ENCODE peak calls at places on chromosome 20, in five cellular contexts. One of them, this sample, is unnamed.

GRCh38 chr20:4014031-4014474 is 1.3 kb downstream of the RNF24 start:
- DNase-seq in endothelial cell: no peak
- DNase-seq in astrocyte of the cerebellum: peak; percentile 75
- DNase-seq in prostate gland: peak; percentile 93
- DNase-seq in dorsolateral prefrontal cortex: peak; percentile 48
- DNase-seq in this sample: peak; percentile 58

GRCh38 chr20:11791316-11792228 is 126.1 kb upstream of the BTBD3 start:
- DNase-seq in endothelial cell: no peak
- DNase-seq in astrocyte of the cerebellum: no peak
- DNase-seq in prostate gland: no peak
- DNase-seq in dorsolateral prefrontal cortex: no peak
- DNase-seq in this sample: no peak

GRCh38 chr20:33687370-33687915 is 1.3 kb upstream of the E2F1 start:
- DNase-seq in endothelial cell: no peak
- DNase-seq in astrocyte of the cerebellum: no peak
- DNase-seq in prostate gland: no peak
- DNase-seq in dorsolateral prefrontal cortex: no peak
- DNase-seq in this sample: no peak

GRCh38 chr20:38192323-38192885 is 27.3 kb upstream of the TGM2 start:
- DNase-seq in endothelial cell: no peak
- DNase-seq in astrocyte of the cerebellum: no peak
- DNase-seq in prostate gland: no peak
- DNase-seq in dorsolateral prefrontal cortex: no peak
- DNase-seq in this sample: no peak

GRCh38 chr20:44011251-44011940 is 96.7 kb downstream of the TOX2 start:
- DNase-seq in endothelial cell: no peak
- DNase-seq in astrocyte of the cerebellum: no peak
- DNase-seq in prostate gland: no peak
- DNase-seq in dorsolateral prefrontal cortex: no peak
- DNase-seq in this sample: no peak

GRCh38 chr20:44018684-44019637 is 104.3 kb downstream of the TOX2 start:
- DNase-seq in endothelial cell: no peak
- DNase-seq in astrocyte of the cerebellum: no peak
- DNase-seq in prostate gland: no peak
- DNase-seq in dorsolateral prefrontal cortex: no peak
- DNase-seq in this sample: no peak

GRCh38 chr20:61660559-61660958 is 405.1 kb downstream of the TAF4 start:
- DNase-seq in endothelial cell: no peak
- DNase-seq in astrocyte of the cerebellum: no peak
- DNase-seq in prostate gland: no peak
- DNase-seq in dorsolateral prefrontal cortex: no peak
- DNase-seq in this sample: no peak

GRCh38 chr20:50416269-50416863 is 93.8 kb upstream of the PTPN1 start:
- DNase-seq in endothelial cell: no peak
- DNase-seq in astrocyte of the cerebellum: no peak
- DNase-seq in prostate gland: no peak
- DNase-seq in dorsolateral prefrontal cortex: no peak
- DNase-seq in this sample: no peak

GRCh38 chr20:32742322-32743236 is 688 bp downstream of the COMMD7 start:
- DNase-seq in endothelial cell: no peak
- DNase-seq in astrocyte of the cerebellum: no peak
- DNase-seq in prostate gland: no peak
- DNase-seq in dorsolateral prefrontal cortex: no peak
- DNase-seq in this sample: no peak

GRCh38 chr20:18621004-18621403 is 33.1 kb downstream of the DTD1 start:
- DNase-seq in endothelial cell: no peak
- DNase-seq in astrocyte of the cerebellum: no peak
- DNase-seq in prostate gland: no peak
- DNase-seq in dorsolateral prefrontal cortex: no peak
- DNase-seq in this sample: no peak

GRCh38 chr20:4041748-4042411 is 26.5 kb upstream of the RNF24 start:
- DNase-seq in endothelial cell: no peak
- DNase-seq in astrocyte of the cerebellum: peak; percentile 96
- DNase-seq in prostate gland: peak; percentile 97
- DNase-seq in dorsolateral prefrontal cortex: no peak
- DNase-seq in this sample: no peak

GRCh38 chr20:56181593-56181992 is 66.9 kb upstream of the MC3R start:
- DNase-seq in endothelial cell: no peak
- DNase-seq in astrocyte of the cerebellum: no peak
- DNase-seq in prostate gland: no peak
- DNase-seq in dorsolateral prefrontal cortex: no peak
- DNase-seq in this sample: no peak

GRCh38 chr20:12723811-12724210 is 285.0 kb upstream of the SPTLC3 start:
- DNase-seq in endothelial cell: no peak
- DNase-seq in astrocyte of the cerebellum: no peak
- DNase-seq in prostate gland: no peak
- DNase-seq in dorsolateral prefrontal cortex: no peak
- DNase-seq in this sample: no peak

GRCh38 chr20:53829706-53830521 is 236.3 kb upstream of the ZNF217 start:
- DNase-seq in endothelial cell: no peak
- DNase-seq in astrocyte of the cerebellum: no peak
- DNase-seq in prostate gland: no peak
- DNase-seq in dorsolateral prefrontal cortex: no peak
- DNase-seq in this sample: no peak

GRCh38 chr20:25864986-25865714 is 168.5 kb upstream of the ZNF337 start:
- DNase-seq in endothelial cell: no peak
- DNase-seq in astrocyte of the cerebellum: no peak
- DNase-seq in prostate gland: no peak
- DNase-seq in dorsolateral prefrontal cortex: no peak
- DNase-seq in this sample: no peak

GRCh38 chr20:40941023-40941655 is 87.5 kb upstream of the TOP1 start:
- DNase-seq in endothelial cell: no peak
- DNase-seq in astrocyte of the cerebellum: no peak
- DNase-seq in prostate gland: no peak
- DNase-seq in dorsolateral prefrontal cortex: no peak
- DNase-seq in this sample: no peak

GRCh38 chr20:43537921-43538854 is 20.6 kb upstream of the SGK2 start:
- DNase-seq in endothelial cell: peak; percentile 76
- DNase-seq in astrocyte of the cerebellum: peak; percentile 23
- DNase-seq in prostate gland: peak; percentile 38
- DNase-seq in dorsolateral prefrontal cortex: peak; percentile 91
- DNase-seq in this sample: peak; percentile 71

GRCh38 chr20:32024683-32025295 is 14.6 kb downstream of the CCM2L start:
- DNase-seq in endothelial cell: no peak
- DNase-seq in astrocyte of the cerebellum: no peak
- DNase-seq in prostate gland: no peak
- DNase-seq in dorsolateral prefrontal cortex: no peak
- DNase-seq in this sample: no peak

GRCh38 chr20:36066777-36067176 is 87.8 kb upstream of the EPB41L1 start:
- DNase-seq in endothelial cell: no peak
- DNase-seq in astrocyte of the cerebellum: no peak
- DNase-seq in prostate gland: peak; percentile 40
- DNase-seq in dorsolateral prefrontal cortex: no peak
- DNase-seq in this sample: no peak

GRCh38 chr20:37220796-37221195 is 40.8 kb downstream of the GHRH start:
- DNase-seq in endothelial cell: no peak
- DNase-seq in astrocyte of the cerebellum: no peak
- DNase-seq in prostate gland: no peak
- DNase-seq in dorsolateral prefrontal cortex: no peak
- DNase-seq in this sample: no peak

GRCh38 chr20:49568491-49569151 is 684 bp upstream of the PTGIS start:
- DNase-seq in endothelial cell: no peak
- DNase-seq in astrocyte of the cerebellum: no peak
- DNase-seq in prostate gland: no peak
- DNase-seq in dorsolateral prefrontal cortex: no peak
- DNase-seq in this sample: peak; percentile 31

GRCh38 chr20:10739575-10739974 is 65.8 kb upstream of the JAG1 start:
- DNase-seq in endothelial cell: no peak
- DNase-seq in astrocyte of the cerebellum: no peak
- DNase-seq in prostate gland: peak; percentile 48
- DNase-seq in dorsolateral prefrontal cortex: no peak
- DNase-seq in this sample: no peak

GRCh38 chr20:10111144-10111771 is 76.5 kb downstream of the ANKEF1 start:
- DNase-seq in endothelial cell: no peak
- DNase-seq in astrocyte of the cerebellum: no peak
- DNase-seq in prostate gland: peak; percentile 23
- DNase-seq in dorsolateral prefrontal cortex: no peak
- DNase-seq in this sample: no peak

GRCh38 chr20:44532248-44532980 is 10.5 kb upstream of the SERINC3 start:
- DNase-seq in endothelial cell: no peak
- DNase-seq in astrocyte of the cerebellum: no peak
- DNase-seq in prostate gland: peak; percentile 21
- DNase-seq in dorsolateral prefrontal cortex: no peak
- DNase-seq in this sample: no peak

DNA sequence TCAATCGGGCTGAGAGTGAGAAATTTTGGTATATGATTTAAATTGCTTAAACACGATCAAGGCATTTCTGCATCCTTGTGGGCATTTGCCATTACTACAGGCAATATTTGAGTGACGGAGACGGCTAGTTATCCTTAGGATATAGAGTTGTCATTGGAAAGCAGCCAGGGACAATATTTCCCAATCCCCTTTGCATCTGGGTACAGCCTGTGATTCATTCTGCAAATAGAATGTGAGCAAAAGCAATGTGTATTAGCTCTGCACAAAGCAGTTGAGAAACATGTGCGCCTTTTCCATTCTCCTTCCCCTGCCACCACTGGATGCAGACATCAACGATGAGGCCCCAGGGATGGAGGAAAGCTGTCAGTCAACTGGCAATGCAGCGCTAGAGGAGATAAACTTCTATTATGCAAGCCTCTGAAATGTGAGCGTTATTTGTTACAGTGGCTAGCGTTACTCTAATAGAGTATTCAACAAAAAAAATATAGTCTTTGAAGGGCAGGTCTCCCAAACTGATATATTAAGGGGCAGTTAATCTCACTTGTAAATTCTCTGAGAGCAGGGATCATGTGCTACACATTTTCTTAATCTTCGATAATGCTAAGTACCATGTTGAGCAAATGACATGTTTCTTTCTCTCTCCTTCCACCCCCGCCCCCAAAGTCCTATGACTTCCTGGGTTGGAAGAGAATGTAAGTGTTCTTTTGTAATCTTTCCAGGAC is 37.1 kb upstream of the NCOA3 start:
- DNase-seq in endothelial cell: no peak
- DNase-seq in astrocyte of the cerebellum: peak; percentile 87
- DNase-seq in prostate gland: peak; percentile 94
- DNase-seq in dorsolateral prefrontal cortex: no peak
- DNase-seq in this sample: no peak
- TF ChIP-seq CTCF in endothelial cell: no peak
- TF ChIP-seq CTCF in astrocyte of the cerebellum: no peak
- TF ChIP-seq CTCF in prostate gland: peak; percentile 66
- TF ChIP-seq CTCF in dorsolateral prefrontal cortex: peak; percentile 20
- TF ChIP-seq CTCF in this sample: peak; percentile 25

GRCh38 chr20:51651921-51652549 is 109.5 kb upstream of the NFATC2 start:
- DNase-seq in endothelial cell: peak; percentile 46
- DNase-seq in astrocyte of the cerebellum: no peak
- DNase-seq in prostate gland: no peak
- DNase-seq in dorsolateral prefrontal cortex: no peak
- DNase-seq in this sample: no peak
- TF ChIP-seq CTCF in endothelial cell: no peak
- TF ChIP-seq CTCF in astrocyte of the cerebellum: no peak
- TF ChIP-seq CTCF in prostate gland: no peak
- TF ChIP-seq CTCF in dorsolateral prefrontal cortex: no peak
- TF ChIP-seq CTCF in this sample: no peak

GRCh38 chr20:62782149-62782892 is 14.0 kb upstream of the MRGBP start:
- DNase-seq in endothelial cell: no peak
- DNase-seq in astrocyte of the cerebellum: no peak
- DNase-seq in prostate gland: no peak
- DNase-seq in dorsolateral prefrontal cortex: no peak
- DNase-seq in this sample: no peak
- TF ChIP-seq CTCF in endothelial cell: no peak
- TF ChIP-seq CTCF in astrocyte of the cerebellum: peak; percentile 7
- TF ChIP-seq CTCF in prostate gland: no peak
- TF ChIP-seq CTCF in dorsolateral prefrontal cortex: no peak
- TF ChIP-seq CTCF in this sample: no peak

GRCh38 chr20:46545077-46545826 is 5.2 kb downstream of the OCSTAMP start:
- DNase-seq in endothelial cell: no peak
- DNase-seq in astrocyte of the cerebellum: no peak
- DNase-seq in prostate gland: no peak
- DNase-seq in dorsolateral prefrontal cortex: no peak
- DNase-seq in this sample: no peak
- TF ChIP-seq CTCF in endothelial cell: no peak
- TF ChIP-seq CTCF in astrocyte of the cerebellum: no peak
- TF ChIP-seq CTCF in prostate gland: no peak
- TF ChIP-seq CTCF in dorsolateral prefrontal cortex: no peak
- TF ChIP-seq CTCF in this sample: no peak

GRCh38 chr20:22402990-22403859 is 181.1 kb downstream of the FOXA2 start:
- DNase-seq in endothelial cell: no peak
- DNase-seq in astrocyte of the cerebellum: no peak
- DNase-seq in prostate gland: no peak
- DNase-seq in dorsolateral prefrontal cortex: no peak
- DNase-seq in this sample: no peak
- TF ChIP-seq CTCF in endothelial cell: no peak
- TF ChIP-seq CTCF in astrocyte of the cerebellum: peak; percentile 11
- TF ChIP-seq CTCF in prostate gland: no peak
- TF ChIP-seq CTCF in dorsolateral prefrontal cortex: no peak
- TF ChIP-seq CTCF in this sample: no peak

GRCh38 chr20:57387945-57388351 is 3.2 kb upstream of the RBM38 start:
- DNase-seq in endothelial cell: no peak
- DNase-seq in astrocyte of the cerebellum: no peak
- DNase-seq in prostate gland: no peak
- DNase-seq in dorsolateral prefrontal cortex: no peak
- DNase-seq in this sample: no peak

GRCh38 chr20:57390604-57391438 is at the start of gene RBM38:
- DNase-seq in endothelial cell: peak; percentile 74
- DNase-seq in astrocyte of the cerebellum: no peak
- DNase-seq in prostate gland: no peak
- DNase-seq in dorsolateral prefrontal cortex: no peak
- DNase-seq in this sample: peak; percentile 68

GRCh38 chr20:57389695-57390603 is 1.2 kb upstream of the RBM38 start:
- DNase-seq in endothelial cell: no peak
- DNase-seq in astrocyte of the cerebellum: no peak
- DNase-seq in prostate gland: no peak
- DNase-seq in dorsolateral prefrontal cortex: no peak
- DNase-seq in this sample: no peak

GRCh38 chr20:57387463-57387862 is 3.7 kb upstream of the RBM38 start:
- DNase-seq in endothelial cell: no peak
- DNase-seq in astrocyte of the cerebellum: no peak
- DNase-seq in prostate gland: no peak
- DNase-seq in dorsolateral prefrontal cortex: no peak
- DNase-seq in this sample: no peak

GRCh38 chr20:57388953-57389694 is 2.1 kb upstream of the RBM38 start:
- DNase-seq in endothelial cell: peak; percentile 37
- DNase-seq in astrocyte of the cerebellum: no peak
- DNase-seq in prostate gland: peak; percentile 77
- DNase-seq in dorsolateral prefrontal cortex: no peak
- DNase-seq in this sample: no peak
- TF ChIP-seq CTCF in endothelial cell: peak; percentile 43
- TF ChIP-seq CTCF in astrocyte of the cerebellum: peak; percentile 36
- TF ChIP-seq CTCF in prostate gland: peak; percentile 46
- TF ChIP-seq CTCF in dorsolateral prefrontal cortex: peak; percentile 61
- TF ChIP-seq CTCF in this sample: no peak

DNA sequence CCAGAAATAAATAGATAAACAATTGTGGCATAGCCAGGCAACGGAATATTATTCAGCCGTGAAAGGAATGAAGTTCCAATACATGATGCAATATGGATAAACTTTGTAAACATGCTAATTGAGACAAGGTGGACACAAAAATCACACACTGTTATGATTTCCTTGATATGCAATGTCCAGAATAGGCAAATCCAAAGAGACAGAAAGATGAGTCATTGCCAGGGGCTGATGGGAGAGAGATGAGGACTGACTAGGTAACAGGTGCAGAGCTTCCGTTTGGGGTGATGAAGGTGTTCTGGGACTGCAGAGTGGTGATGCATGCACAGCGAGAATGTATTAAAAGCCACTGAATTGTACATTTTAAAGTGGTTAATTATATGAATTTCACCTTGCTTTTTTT is 31.1 kb upstream of the SPO11 start:
- DNase-seq in endothelial cell: no peak
- DNase-seq in astrocyte of the cerebellum: no peak
- DNase-seq in prostate gland: no peak
- DNase-seq in dorsolateral prefrontal cortex: no peak
- DNase-seq in this sample: no peak
- TF ChIP-seq CTCF in endothelial cell: no peak
- TF ChIP-seq CTCF in astrocyte of the cerebellum: no peak
- TF ChIP-seq CTCF in prostate gland: no peak
- TF ChIP-seq CTCF in dorsolateral prefrontal cortex: no peak
- TF ChIP-seq CTCF in this sample: no peak

GRCh38 chr20:8082025-8082424 is 50.0 kb upstream of the PLCB1 start:
- DNase-seq in endothelial cell: no peak
- DNase-seq in astrocyte of the cerebellum: no peak
- DNase-seq in prostate gland: no peak
- DNase-seq in dorsolateral prefrontal cortex: no peak
- DNase-seq in this sample: no peak
- TF ChIP-seq CTCF in endothelial cell: peak; percentile 50
- TF ChIP-seq CTCF in astrocyte of the cerebellum: peak; percentile 48
- TF ChIP-seq CTCF in prostate gland: peak; percentile 20
- TF ChIP-seq CTCF in dorsolateral prefrontal cortex: no peak
- TF ChIP-seq CTCF in this sample: peak; percentile 44